ENCODE peak calls at places on chromosomes 11 and 22, in ten cellular contexts. L is mucosa of gallbladder; V is body of pancreas; N is stimulated activated CD4-positive, alpha-beta T cell treated with anti-CD3 and anti-CD28 coated beads, Interleukin-4, amount 100 ng/mL, for 48 hours; Q is left cardiac atrium; O is epithelial cell of prostate; D is ELF-1; M is stimulated activated CD8-positive, alpha-beta memory T cell treated with anti-CD3 and anti-CD28 coated beads, Interleukin-4, amount 100 ng/mL, for 48 hours; X is AG04449; P is pons. Z is an unnamed sample.

GRCh38 chr22:46076651-46077339 is 73.5 kb upstream of the PPARA start:
- DNase-seq in L (no peak), V (peak), N (no peak), Q (peak), O (no peak), D (no peak), M (no peak), X (peak), P (peak), Z (no peak)

GRCh38 chr11:74019860-74020259 is 11.0 kb upstream of the UCP3 start:
- DNase-seq in L (no peak), V (no peak), N (peak), Q (no peak), O (no peak), D (no peak), M (peak), X (no peak), P (no peak), Z (peak)

GRCh38 chr22:43239102-43239875 is 52.4 kb upstream of the TTLL12 start:
- DNase-seq in L (no peak), V (no peak), N (no peak), Q (no peak), O (no peak), D (no peak), M (no peak), X (no peak), P (no peak), Z (no peak)

GRCh38 chr22:48886604-48887393 is 940.9 kb downstream of the BRD1 start:
- DNase-seq in L (no peak), V (no peak), N (no peak), Q (no peak), O (no peak), D (no peak), M (no peak), X (no peak), P (no peak), Z (no peak)

GRCh38 chr11:36622431-36623136 is 24.5 kb upstream of the RAG2 start:
- DNase-seq in L (no peak), V (no peak), N (no peak), Q (no peak), O (no peak), D (no peak), M (no peak), X (peak), P (peak), Z (no peak)

GRCh38 chr22:48431536-48432315 is 1395.9 kb downstream of the BRD1 start:
- DNase-seq in L (no peak), V (no peak), N (no peak), Q (no peak), O (no peak), D (peak), M (no peak), X (no peak), P (no peak), Z (no peak)

GRCh38 chr11:115469361-115469760 is 34.9 kb downstream of the CADM1 start:
- DNase-seq in L (no peak), V (no peak), N (no peak), Q (no peak), O (no peak), D (no peak), M (no peak), X (no peak), P (no peak), Z (no peak)

GRCh38 chr22:38868286-38868721 is 3.7 kb downstream of the CBX6 start:
- DNase-seq in L (no peak), V (no peak), N (no peak), Q (no peak), O (no peak), D (no peak), M (no peak), X (no peak), P (no peak), Z (no peak)

GRCh38 chr11:70471254-70471653 is 72.9 kb downstream of the CTTN start:
- DNase-seq in L (no peak), V (no peak), N (peak), Q (no peak), O (no peak), D (peak), M (peak), X (no peak), P (no peak), Z (no peak)

GRCh38 chr11:2927851-2928604 is 1.2 kb downstream of the PHLDA2 start:
- DNase-seq in L (no peak), V (peak), N (no peak), Q (peak), O (no peak), D (no peak), M (no peak), X (no peak), P (no peak), Z (no peak)

GRCh38 chr11:100692290-100692689 is 5.2 kb downstream of the ARHGAP42 start:
- DNase-seq in L (no peak), V (no peak), N (no peak), Q (no peak), O (no peak), D (no peak), M (no peak), X (no peak), P (no peak), Z (no peak)

GRCh38 chr11:61616443-61616842 is 35.6 kb upstream of the SYT7 start:
- DNase-seq in L (no peak), V (no peak), N (no peak), Q (no peak), O (no peak), D (no peak), M (no peak), X (no peak), P (no peak), Z (no peak)

GRCh38 chr11:4134844-4135243 is 40.2 kb downstream of the RRM1 start:
- DNase-seq in L (no peak), V (no peak), N (no peak), Q (no peak), O (peak), D (no peak), M (no peak), X (no peak), P (no peak), Z (no peak)

GRCh38 chr11:119516060-119516459 is 93.1 kb upstream of the THY1 start:
- DNase-seq in L (no peak), V (no peak), N (no peak), Q (no peak), O (no peak), D (no peak), M (no peak), X (no peak), P (no peak), Z (no peak)

GRCh38 chr11:10925149-10925926 is 67.5 kb upstream of the ZBED5 start:
- DNase-seq in L (no peak), V (no peak), N (no peak), Q (no peak), O (no peak), D (peak), M (no peak), X (no peak), P (no peak), Z (no peak)

GRCh38 chr11:110366234-110366633 is 63.5 kb upstream of the FDX1 start:
- DNase-seq in L (no peak), V (peak), N (no peak), Q (peak), O (no peak), D (no peak), M (no peak), X (no peak), P (no peak), Z (no peak)

GRCh38 chr11:78470861-78471442 is 53.3 kb upstream of the GAB2 start:
- DNase-seq in L (no peak), V (no peak), N (no peak), Q (no peak), O (no peak), D (no peak), M (no peak), X (no peak), P (no peak), Z (no peak)

GRCh38 chr11:2806351-2807058 is 79.1 kb downstream of the CDKN1C start:
- DNase-seq in L (no peak), V (peak), N (no peak), Q (peak), O (no peak), D (no peak), M (no peak), X (no peak), P (no peak), Z (no peak)

GRCh38 chr11:35486446-35486845 is 39.0 kb downstream of the PAMR1 start:
- DNase-seq in L (no peak), V (no peak), N (no peak), Q (no peak), O (no peak), D (no peak), M (no peak), X (no peak), P (no peak), Z (no peak)

GRCh38 chr22:19098157-19098556 is 24.1 kb downstream of the DGCR2 start:
- DNase-seq in L (no peak), V (peak), N (no peak), Q (no peak), O (no peak), D (no peak), M (no peak), X (no peak), P (no peak), Z (no peak)

GRCh38 chr11:67053896-67054850 is 2.5 kb upstream of the RHOD start:
- DNase-seq in L (peak), V (peak), N (peak), Q (peak), O (no peak), D (peak), M (peak), X (no peak), P (peak), Z (no peak)

GRCh38 chr22:26549902-26550497 is 37.7 kb upstream of the TFIP11 start:
- DNase-seq in L (no peak), V (no peak), N (no peak), Q (no peak), O (no peak), D (no peak), M (no peak), X (no peak), P (no peak), Z (no peak)

GRCh38 chr11:66568124-66568916 is at the start of gene CTSF:
- DNase-seq in L (peak), V (peak), N (peak), Q (peak), O (peak), D (peak), M (peak), X (no peak), P (peak), Z (peak)

GRCh38 chr11:2100361-2101170 is 38.6 kb downstream of the IGF2 start:
- DNase-seq in L (peak), V (peak), N (no peak), Q (peak), O (no peak), D (no peak), M (no peak), X (no peak), P (no peak), Z (no peak)

GRCh38 chr11:26556582-26556981 is 15.5 kb downstream of the MUC15 start:
- DNase-seq in L (peak), V (peak), N (no peak), Q (no peak), O (no peak), D (no peak), M (no peak), X (no peak), P (no peak), Z (no peak)

GRCh38 chr11:108101090-108101775 is 20.1 kb upstream of the ACAT1 start:
- DNase-seq in L (no peak), V (no peak), N (no peak), Q (no peak), O (no peak), D (no peak), M (no peak), X (no peak), P (no peak), Z (no peak)

GRCh38 chr11:73230931-73231330 is 12.8 kb downstream of the P2RY2 start:
- DNase-seq in L (no peak), V (no peak), N (no peak), Q (no peak), O (no peak), D (no peak), M (no peak), X (no peak), P (no peak), Z (no peak)

GRCh38 chr11:23730307-23730998 is 766.4 kb upstream of the LUZP2 start:
- DNase-seq in L (no peak), V (no peak), N (no peak), Q (no peak), O (no peak), D (peak), M (no peak), X (no peak), P (no peak), Z (no peak)

GRCh38 chr11:19775622-19776021 is 63.0 kb downstream of the NAV2 start:
- DNase-seq in L (no peak), V (no peak), N (no peak), Q (no peak), O (no peak), D (no peak), M (no peak), X (no peak), P (no peak), Z (no peak)

Z was measured in stimulated activated naive CD4-positive, alpha-beta T cell treated with Interleukin-2 at 50 U/mL for 16 hours.